ENCODE peak calls at places on chromosome 14, in six cellular contexts. Y is neural progenitor cell, H is fibroblast of lung, T is HepG2, F is Karpas-422, J is GM23338. A is an unnamed sample.

GRCh38 chr14:70753518-70753953 is 55.8 kb downstream of the MAP3K9 start:
- DNase-seq in J (no peak), H (no peak), Y (no peak), T (peak), F (no peak), A (no peak)

GRCh38 chr14:61992139-61992538 is 229.9 kb downstream of the SNAPC1 start:
- DNase-seq in T (no peak), Y (peak), J (no peak), F (no peak), H (no peak), A (no peak)

GRCh38 chr14:69354383-69355154 is 43.5 kb downstream of the ERH start:
- DNase-seq in T (peak), H (no peak), F (peak), J (no peak), Y (no peak), A (peak)

GRCh38 chr14:34070917-34071407 is 120.1 kb upstream of the EGLN3 start:
- DNase-seq in J (no peak), H (no peak), Y (no peak), F (no peak), T (no peak), A (no peak)

GRCh38 chr14:48384786-48385185 is 709.4 kb upstream of the MDGA2 start:
- DNase-seq in H (no peak), Y (no peak), T (no peak), J (no peak), F (no peak), A (no peak)

GRCh38 chr14:52044791-52045522 is 23.9 kb downstream of the NID2 start:
- DNase-seq in F (no peak), Y (no peak), J (no peak), H (peak), T (no peak), A (peak)

GRCh38 chr14:104975481-104976197 is 2.5 kb downstream of the AHNAK2 start:
- DNase-seq in F (peak), J (peak), H (no peak), T (no peak), Y (peak), A (peak)

GRCh38 chr14:53183071-53183470 is 29.9 kb upstream of the DDHD1 start:
- DNase-seq in H (no peak), F (no peak), J (peak), Y (no peak), T (no peak), A (no peak)

GRCh38 chr14:79356040-79356439 is 855.3 kb downstream of the DIO2 start:
- DNase-seq in H (peak), J (peak), Y (peak), T (no peak), F (no peak), A (no peak)

GRCh38 chr14:35383569-35384385 is 20.8 kb downstream of the NFKBIA start:
- DNase-seq in Y (no peak), J (no peak), T (no peak), F (no peak), H (no peak), A (no peak)

GRCh38 chr14:32201196-32201815 is 539 bp upstream of the RNU6-7 start:
- DNase-seq in T (peak), J (peak), F (peak), H (peak), Y (peak), A (no peak)

GRCh38 chr14:38203929-38204716 is 3.6 kb upstream of the SSTR1 start:
- DNase-seq in H (no peak), Y (no peak), F (no peak), T (no peak), J (peak), A (no peak)

GRCh38 chr14:58077621-58078020 is 74.4 kb downstream of the ARMH4 start:
- DNase-seq in J (peak), H (peak), F (no peak), Y (no peak), T (no peak), A (no peak)

GRCh38 chr14:100547633-100548294 is 39.5 kb downstream of the BEGAIN start:
- DNase-seq in T (no peak), J (no peak), Y (no peak), H (peak), F (peak), A (peak)

GRCh38 chr14:44113769-44114730 is 393.0 kb downstream of the FSCB start:
- DNase-seq in Y (no peak), H (no peak), T (no peak), J (no peak), F (peak), A (no peak)

GRCh38 chr14:91154851-91155625 is 41.2 kb downstream of the DGLUCY start:
- DNase-seq in T (no peak), H (peak), J (no peak), F (no peak), Y (no peak), A (peak)

GRCh38 chr14:100307215-100308111 is 1.2 kb upstream of the SLC25A29 start:
- DNase-seq in T (no peak), H (no peak), Y (peak), F (no peak), J (peak), A (peak)

GRCh38 chr14:23093993-23094665 is 807 bp downstream of the ACIN1 start:
- DNase-seq in Y (no peak), T (no peak), H (no peak), J (peak), F (peak), A (no peak)

GRCh38 chr14:32711103-32711680 is 227.5 kb upstream of the NPAS3 start:
- DNase-seq in H (peak), Y (peak), F (peak), T (peak), J (peak), A (no peak)

GRCh38 chr14:55094630-55095157 is 34.4 kb upstream of the LGALS3 start:
- DNase-seq in F (no peak), Y (no peak), T (no peak), J (no peak), H (no peak), A (no peak)

GRCh38 chr14:70358631-70359030 is 852 bp downstream of the COX16 start:
- DNase-seq in J (no peak), F (peak), Y (no peak), T (no peak), H (peak), A (no peak)

GRCh38 chr14:66228267-66228970 is 257.8 kb upstream of the CCDC196 start:
- DNase-seq in H (peak), T (no peak), Y (no peak), J (no peak), F (no peak), A (no peak)

GRCh38 chr14:83473846-83474245 is 1940.2 kb upstream of the SEL1L start:
- DNase-seq in T (no peak), F (no peak), Y (no peak), J (no peak), H (peak), A (no peak)

GRCh38 chr14:100864960-100865681 is 38.4 kb downstream of the RTL1 start:
- DNase-seq in J (no peak), Y (no peak), T (no peak), F (no peak), H (no peak), A (peak)

GRCh38 chr14:22570132-22570949 is 18.7 kb downstream of the DAD1 start:
- DNase-seq in J (peak), T (peak), H (peak), Y (peak), F (peak), A (no peak)

GRCh38 chr14:22434901-22435565 is 154.0 kb downstream of the DAD1 start:
- DNase-seq in Y (no peak), H (no peak), F (no peak), J (no peak), T (no peak), A (no peak)

GRCh38 chr14:54769955-54770863 is 132.4 kb downstream of the GCH1 start:
- DNase-seq in F (no peak), Y (no peak), H (no peak), J (no peak), T (no peak), A (no peak)

GRCh38 chr14:38716871-38717270 is 386.2 kb downstream of the SEC23A start:
- DNase-seq in H (no peak), J (no peak), T (no peak), F (peak), Y (no peak), A (no peak)

GRCh38 chr14:100765296-100765695 is 38.6 kb downstream of the DLK1 start:
- DNase-seq in F (no peak), Y (no peak), J (no peak), H (no peak), T (no peak), A (no peak)

GRCh38 chr14:26319139-26319864 is 278.5 kb downstream of the NOVA1 start:
- DNase-seq in H (no peak), F (no peak), Y (no peak), T (no peak), J (no peak), A (no peak)

GRCh38 chr14:65703996-65704395 is 291.5 kb downstream of the FUT8 start:
- DNase-seq in Y (no peak), F (no peak), J (peak), H (peak), T (no peak), A (peak)

GRCh38 chr14:85531594-85532391 is 1.8 kb downstream of the FLRT2 start:
- DNase-seq in H (peak), F (no peak), T (no peak), Y (peak), J (peak), A (peak)

GRCh38 chr14:35534884-35535793 is 1.2 kb downstream of the INSM2 start:
- DNase-seq in Y (peak), H (peak), T (peak), J (peak), F (peak), A (peak)

GRCh38 chr14:102218688-102219087 is 79.0 kb downstream of the WDR20 start:
- DNase-seq in F (no peak), H (no peak), T (no peak), Y (no peak), J (no peak), A (no peak)

GRCh38 chr14:56810341-56810740 is at the start of gene OTX2:
- DNase-seq in T (no peak), Y (peak), H (no peak), F (no peak), J (peak), A (no peak)

GRCh38 chr14:22737052-22737451 is 29.4 kb upstream of the OXA1L start:
- DNase-seq in Y (no peak), H (no peak), J (no peak), F (no peak), T (no peak), A (peak)

GRCh38 chr14:96567289-96567899 is 65.2 kb downstream of the PAPOLA start:
- DNase-seq in F (peak), H (peak), T (peak), Y (peak), J (peak), A (no peak)

GRCh38 chr14:79363291-79363690 is 848.0 kb downstream of the DIO2 start:
- DNase-seq in J (no peak), H (no peak), Y (no peak), T (no peak), F (no peak), A (no peak)

GRCh38 chr14:22112004-22112403 is 438.4 kb upstream of the OR4E1 start:
- DNase-seq in F (peak), Y (peak), H (no peak), J (peak), T (peak), A (no peak)

DNA sequence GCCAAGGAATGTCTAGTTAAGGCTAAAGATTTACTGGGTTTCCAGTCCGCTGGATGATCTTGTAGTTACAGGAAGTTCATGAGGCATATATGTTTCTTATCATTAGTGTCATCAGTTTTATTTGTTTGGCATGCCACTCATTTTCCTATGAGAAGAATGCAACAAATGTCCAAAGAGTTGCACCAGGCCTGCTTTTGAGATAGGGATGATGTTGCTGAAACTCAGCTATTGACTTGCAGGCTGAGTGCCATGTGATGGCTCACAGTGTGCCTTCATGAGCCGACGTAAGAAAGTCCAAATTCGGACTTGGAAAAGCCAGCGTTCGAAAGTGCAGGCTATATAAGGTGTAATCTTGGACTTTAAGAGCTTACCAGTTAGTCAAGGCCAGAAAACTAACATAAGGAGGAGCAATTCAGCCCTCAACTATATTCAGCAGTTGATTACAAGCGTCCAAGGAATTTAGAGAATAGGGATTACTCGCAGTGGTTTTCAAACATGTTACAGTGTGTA is 101.4 kb downstream of the LGMN start:
- DNase-seq in F (no peak), T (no peak), Y (no peak), H (peak), J (no peak), A (peak)
- H3K4me2 ChIP-seq in F (no peak), T (no peak), Y (no peak), H (peak), J (no peak), A (peak)

DNA sequence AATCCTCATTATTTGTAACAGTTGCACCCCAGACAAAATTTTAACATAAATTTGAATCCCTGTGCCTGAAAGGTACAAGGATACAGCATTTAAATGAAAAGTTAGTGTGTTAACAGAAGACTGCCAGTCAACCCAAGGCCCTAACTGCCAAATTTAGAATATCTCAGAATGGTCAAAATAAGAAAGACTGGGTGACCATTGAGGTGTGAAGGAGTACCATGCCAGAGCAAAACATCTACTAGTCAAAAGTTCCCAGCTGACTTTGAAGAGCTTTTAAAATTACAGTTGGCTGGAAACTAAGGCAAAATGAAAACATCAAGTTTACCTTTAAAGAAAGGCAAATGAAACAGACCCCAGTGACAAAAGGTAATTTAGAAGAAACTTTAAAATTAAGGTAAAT is 18.4 kb downstream of the SAV1 start:
- DNase-seq in T (no peak), F (no peak), H (no peak), J (no peak), Y (no peak), A (no peak)
- H3K4me2 ChIP-seq in T (no peak), F (no peak), H (no peak), J (no peak), Y (no peak), A (no peak)

GRCh38 chr14:74952697-74953484 is 2.5 kb downstream of the PGF start:
- DNase-seq in T (no peak), J (no peak), F (no peak), Y (no peak), H (peak), A (peak)
- H3K4me2 ChIP-seq in T (peak), J (no peak), F (no peak), Y (no peak), H (no peak), A (peak)

GRCh38 chr14:75542585-75543091 is 20.4 kb downstream of the BATF start:
- DNase-seq in H (peak), F (peak), Y (no peak), J (peak), T (no peak), A (no peak)

GRCh38 chr14:75543258-75543657 is 21.0 kb downstream of the BATF start:
- DNase-seq in T (no peak), J (no peak), H (no peak), F (no peak), Y (no peak), A (no peak)

GRCh38 chr14:75545907-75546306 is 23.6 kb downstream of the BATF start:
- DNase-seq in H (no peak), Y (no peak), F (no peak), J (no peak), T (no peak), A (no peak)

GRCh38 chr14:75540479-75540851 is 18.2 kb downstream of the BATF start:
- DNase-seq in F (no peak), Y (no peak), H (no peak), T (no peak), J (no peak), A (no peak)

DNA sequence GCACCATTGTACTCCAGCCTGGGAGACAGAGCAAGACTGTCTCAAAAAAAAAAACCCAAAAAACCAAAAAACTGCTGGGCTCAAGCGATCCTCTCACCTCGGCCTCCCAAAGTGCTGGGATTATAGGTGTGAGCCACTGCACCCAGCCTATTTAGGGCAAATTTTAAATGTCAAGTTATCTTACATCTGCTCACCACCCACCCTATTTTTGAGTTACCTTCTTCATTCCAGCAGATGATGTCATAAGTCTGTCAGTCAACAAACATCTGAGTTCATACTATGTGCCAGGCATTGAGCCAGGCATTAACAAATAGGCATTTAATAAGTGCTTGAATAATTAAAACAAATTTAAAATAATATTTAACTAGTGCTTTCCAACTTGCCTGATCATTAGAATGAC is 21.5 kb downstream of the BATF start:
- DNase-seq in H (no peak), T (no peak), J (no peak), F (no peak), Y (no peak), A (no peak)
- H3K4me2 ChIP-seq in H (no peak), T (no peak), J (no peak), F (no peak), Y (no peak), A (no peak)

DNA sequence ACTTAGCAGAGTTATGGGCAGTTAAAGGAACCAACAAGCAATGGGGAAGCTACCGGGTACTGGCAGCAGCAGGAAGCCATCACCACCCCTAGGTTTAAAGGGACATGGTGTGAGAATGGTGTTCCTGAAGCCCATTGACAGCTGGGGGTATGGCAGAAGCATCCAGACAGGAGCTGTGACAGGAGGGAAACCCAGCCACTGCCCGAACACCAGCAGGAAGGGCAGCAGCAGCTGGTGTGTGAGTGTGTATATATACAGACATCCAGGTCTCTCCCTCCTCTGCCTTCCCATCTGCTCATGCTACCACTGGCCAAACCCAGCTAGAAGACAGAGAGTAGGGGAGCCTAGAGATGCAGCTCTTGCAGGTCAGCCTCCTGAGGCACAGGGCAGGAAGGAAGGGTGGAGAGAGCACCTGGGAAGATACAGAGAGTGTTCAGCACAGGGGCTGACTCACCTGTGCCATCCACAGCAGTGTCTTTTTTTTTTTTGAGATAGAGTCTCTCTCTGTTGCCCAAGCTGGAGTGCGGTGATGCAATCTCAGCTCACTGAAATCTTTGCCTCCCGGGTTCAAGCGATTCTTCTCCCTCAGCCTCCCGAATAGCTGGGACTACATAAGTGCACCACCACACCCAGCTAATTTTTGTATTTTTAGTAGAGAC is 9.2 kb upstream of the ADCK1 start:
- DNase-seq in J (no peak), T (no peak), Y (no peak), H (no peak), F (no peak), A (no peak)
- H3K4me2 ChIP-seq in J (no peak), T (peak), Y (no peak), H (no peak), F (no peak), A (no peak)

GRCh38 chr14:95151561-95151960 is 5.8 kb downstream of the DICER1 start:
- DNase-seq in F (no peak), Y (no peak), T (no peak), J (no peak), H (no peak), A (no peak)
- H3K4me2 ChIP-seq in F (peak), Y (no peak), T (no peak), J (no peak), H (no peak), A (no peak)

GRCh38 chr14:103607039-103607668 is 21.9 kb upstream of the KLC1 start:
- DNase-seq in F (no peak), T (no peak), Y (peak), H (peak), J (peak), A (peak)
- H3K4me2 ChIP-seq in F (no peak), T (peak), Y (peak), H (peak), J (peak), A (peak)

GRCh38 chr14:24160850-24161804 is at the start of gene IRF9:
- DNase-seq in T (peak), H (peak), J (peak), Y (peak), F (peak), A (peak)

GRCh38 chr14:24164591-24164991 is 3.5 kb downstream of the IRF9 start:
- DNase-seq in H (no peak), T (no peak), J (no peak), Y (no peak), F (no peak), A (no peak)

GRCh38 chr14:24159777-24160498 is 1.1 kb upstream of the IRF9 start:
- DNase-seq in H (no peak), Y (no peak), F (no peak), T (no peak), J (no peak), A (peak)

GRCh38 chr14:24160499-24160849 is 591 bp upstream of the IRF9 start:
- DNase-seq in F (no peak), T (no peak), J (no peak), H (no peak), Y (no peak), A (no peak)

DNA sequence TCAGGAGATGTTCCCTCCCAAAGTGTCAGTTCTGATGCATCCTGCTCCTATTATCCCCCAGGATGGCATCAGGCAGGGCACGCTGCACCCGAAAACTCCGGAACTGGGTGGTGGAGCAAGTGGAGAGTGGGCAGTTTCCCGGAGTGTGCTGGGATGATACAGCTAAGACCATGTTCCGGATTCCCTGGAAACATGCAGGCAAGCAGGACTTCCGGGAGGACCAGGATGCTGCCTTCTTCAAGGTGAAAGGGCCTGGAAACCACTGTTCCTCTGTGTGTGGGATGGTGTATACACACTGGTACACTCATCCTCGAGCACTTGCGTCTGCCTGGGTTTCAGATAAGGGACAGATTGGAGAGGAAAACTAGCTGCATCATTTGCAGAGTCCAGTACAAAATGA is 1.0 kb downstream of the IRF9 start:
- DNase-seq in J (no peak), T (no peak), F (no peak), Y (no peak), H (no peak), A (peak)
- H3K4me2 ChIP-seq in J (no peak), T (peak), F (peak), Y (no peak), H (peak), A (peak)

A was measured in osteoblast.